ENCODE peak calls at places on chromosomes 7 and 10, in four cellular contexts. One of them, this sample, is unnamed.

GRCh38 chr7:118902600-118902999 is 678.1 kb downstream of the ANKRD7 start:
- DNase-seq in WTC11: no peak
- DNase-seq in HepG2: no peak
- DNase-seq in K562: no peak
- DNase-seq in this sample: no peak

GRCh38 chr10:79425074-79425532 is 20.3 kb downstream of the ZCCHC24 start:
- DNase-seq in WTC11: no peak
- DNase-seq in HepG2: no peak
- DNase-seq in K562: no peak
- DNase-seq in this sample: peak

GRCh38 chr10:13712799-13713581 is 126.2 kb downstream of the PRPF18 start:
- DNase-seq in WTC11: no peak
- DNase-seq in HepG2: no peak
- DNase-seq in K562: peak
- DNase-seq in this sample: no peak

GRCh38 chr10:86301971-86302370 is 64.6 kb downstream of the GRID1 start:
- DNase-seq in WTC11: no peak
- DNase-seq in HepG2: no peak
- DNase-seq in K562: no peak
- DNase-seq in this sample: no peak

GRCh38 chr10:73920084-73920483 is 9.2 kb downstream of the PLAU start:
- DNase-seq in WTC11: no peak
- DNase-seq in HepG2: no peak
- DNase-seq in K562: peak
- DNase-seq in this sample: peak

GRCh38 chr10:132451506-132452215 is 54.7 kb downstream of the PWWP2B start:
- DNase-seq in WTC11: no peak
- DNase-seq in HepG2: no peak
- DNase-seq in K562: no peak
- DNase-seq in this sample: no peak

GRCh38 chr7:12570529-12571461 is at the start of gene SCIN:
- DNase-seq in WTC11: peak
- DNase-seq in HepG2: no peak
- DNase-seq in K562: no peak
- DNase-seq in this sample: peak

GRCh38 chr7:21300692-21301091 is 127.2 kb upstream of the SP4 start:
- DNase-seq in WTC11: no peak
- DNase-seq in HepG2: peak
- DNase-seq in K562: peak
- DNase-seq in this sample: peak

GRCh38 chr10:86655173-86655540 is 810 bp downstream of the OPN4 start:
- DNase-seq in WTC11: no peak
- DNase-seq in HepG2: no peak
- DNase-seq in K562: no peak
- DNase-seq in this sample: peak

GRCh38 chr10:12333382-12334185 is 15.8 kb upstream of the CAMK1D start:
- DNase-seq in WTC11: no peak
- DNase-seq in HepG2: no peak
- DNase-seq in K562: no peak
- DNase-seq in this sample: peak
- TF ChIP-seq FOXJ3 in WTC11: no peak
- TF ChIP-seq FOXJ3 in HepG2: no peak
- TF ChIP-seq FOXJ3 in K562: no peak
- TF ChIP-seq FOXJ3 in this sample: no peak

GRCh38 chr7:140972876-140973829 is 41.6 kb downstream of the MRPS33 start:
- DNase-seq in WTC11: no peak
- DNase-seq in HepG2: peak
- DNase-seq in K562: no peak
- DNase-seq in this sample: no peak

GRCh38 chr7:140966561-140967234 is 42.0 kb upstream of the BRAF start:
- DNase-seq in WTC11: no peak
- DNase-seq in HepG2: no peak
- DNase-seq in K562: no peak
- DNase-seq in this sample: no peak

GRCh38 chr7:140977351-140978140 is 37.2 kb downstream of the MRPS33 start:
- DNase-seq in WTC11: no peak
- DNase-seq in HepG2: no peak
- DNase-seq in K562: no peak
- DNase-seq in this sample: no peak

GRCh38 chr7:140967438-140967837 is 42.7 kb upstream of the BRAF start:
- DNase-seq in WTC11: no peak
- DNase-seq in HepG2: no peak
- DNase-seq in K562: no peak
- DNase-seq in this sample: no peak

DNA sequence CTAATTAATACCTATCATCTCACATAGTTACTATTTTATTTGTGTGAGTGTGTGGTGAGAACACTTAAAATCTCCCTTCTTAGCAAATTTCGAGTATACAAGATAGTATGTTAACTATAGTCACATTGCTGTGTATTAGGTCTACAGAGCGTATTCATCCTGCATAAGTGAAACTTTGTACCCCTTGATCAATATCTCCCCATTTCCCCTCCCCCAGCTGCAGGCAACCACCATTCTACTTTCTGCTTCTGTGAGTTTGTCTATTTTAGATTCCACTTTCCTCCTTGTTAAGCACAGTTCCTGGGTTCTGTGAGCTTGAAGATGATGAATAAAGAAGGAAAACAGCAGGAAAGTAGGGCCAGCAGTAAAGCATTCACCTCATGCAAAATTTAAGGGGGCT is 42.4 kb downstream of the MRPS33 start:
- DNase-seq in WTC11: no peak
- DNase-seq in HepG2: no peak
- DNase-seq in K562: no peak
- DNase-seq in this sample: no peak
- TF ChIP-seq FOXJ3 in WTC11: no peak
- TF ChIP-seq FOXJ3 in HepG2: no peak
- TF ChIP-seq FOXJ3 in K562: no peak
- TF ChIP-seq FOXJ3 in this sample: no peak

DNA sequence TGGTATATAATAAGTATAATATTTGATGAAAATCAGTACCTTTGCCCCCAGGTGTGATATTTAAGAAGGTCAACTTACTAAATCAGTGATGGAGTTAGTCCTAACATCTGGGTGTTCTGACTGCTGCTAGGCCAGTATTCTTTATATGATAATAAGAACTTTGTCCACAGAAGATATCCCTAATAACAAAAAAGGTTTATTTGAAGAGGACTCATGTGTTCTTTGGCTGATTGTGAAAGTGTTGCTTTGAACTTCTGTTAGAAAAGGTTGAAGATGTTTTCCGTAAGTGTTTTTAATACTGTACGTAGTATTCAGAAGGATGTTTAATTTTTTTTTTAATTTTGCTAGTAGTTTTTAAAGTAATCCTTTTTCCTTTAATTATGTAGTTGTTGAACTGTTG is 10.2 kb downstream of the PTEN start:
- DNase-seq in WTC11: no peak
- DNase-seq in HepG2: no peak
- DNase-seq in K562: no peak
- DNase-seq in this sample: no peak
- TF ChIP-seq FOXJ3 in WTC11: no peak
- TF ChIP-seq FOXJ3 in HepG2: no peak
- TF ChIP-seq FOXJ3 in K562: no peak
- TF ChIP-seq FOXJ3 in this sample: no peak

DNA sequence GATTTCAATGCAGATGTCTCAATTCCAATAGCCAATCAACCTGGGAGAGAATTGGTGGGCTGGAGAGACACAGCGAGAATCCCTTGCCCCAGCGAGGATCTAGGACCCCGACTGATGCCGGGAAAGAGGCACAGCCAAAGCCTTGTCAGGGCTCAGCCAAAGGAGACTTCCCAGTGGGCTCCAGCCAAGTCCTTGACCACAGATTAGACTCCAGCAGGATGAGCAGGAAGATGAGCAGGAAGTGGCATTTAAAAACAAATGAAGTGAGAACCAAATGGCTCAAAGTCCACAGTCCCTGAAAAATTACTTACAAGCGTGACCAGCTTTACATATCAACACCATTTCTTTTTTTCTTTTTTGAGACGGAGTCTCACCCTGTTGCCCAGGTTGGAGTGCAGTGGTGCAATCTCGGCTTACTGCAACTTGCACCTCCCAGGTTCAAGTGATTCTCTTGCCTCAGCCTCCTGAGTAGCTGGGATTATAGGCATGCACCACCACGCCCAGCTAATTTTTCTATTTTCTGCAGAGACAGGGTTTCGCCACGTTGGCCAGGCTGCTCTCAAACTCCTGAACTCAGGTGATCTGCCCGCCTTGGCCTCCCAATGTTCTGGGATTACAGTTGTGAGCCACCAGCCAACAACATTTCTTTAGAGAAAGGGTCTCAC is 40.2 kb downstream of the CTBP2 start:
- DNase-seq in WTC11: no peak
- DNase-seq in HepG2: no peak
- DNase-seq in K562: no peak
- DNase-seq in this sample: no peak
- TF ChIP-seq FOXJ3 in WTC11: no peak
- TF ChIP-seq FOXJ3 in HepG2: no peak
- TF ChIP-seq FOXJ3 in K562: no peak
- TF ChIP-seq FOXJ3 in this sample: no peak

GRCh38 chr7:92631067-92631829 is 41.1 kb upstream of the FAM133B start:
- DNase-seq in WTC11: no peak
- DNase-seq in HepG2: no peak
- DNase-seq in K562: peak
- DNase-seq in this sample: no peak
- TF ChIP-seq FOXJ3 in WTC11: no peak
- TF ChIP-seq FOXJ3 in HepG2: no peak
- TF ChIP-seq FOXJ3 in K562: no peak
- TF ChIP-seq FOXJ3 in this sample: no peak

DNA sequence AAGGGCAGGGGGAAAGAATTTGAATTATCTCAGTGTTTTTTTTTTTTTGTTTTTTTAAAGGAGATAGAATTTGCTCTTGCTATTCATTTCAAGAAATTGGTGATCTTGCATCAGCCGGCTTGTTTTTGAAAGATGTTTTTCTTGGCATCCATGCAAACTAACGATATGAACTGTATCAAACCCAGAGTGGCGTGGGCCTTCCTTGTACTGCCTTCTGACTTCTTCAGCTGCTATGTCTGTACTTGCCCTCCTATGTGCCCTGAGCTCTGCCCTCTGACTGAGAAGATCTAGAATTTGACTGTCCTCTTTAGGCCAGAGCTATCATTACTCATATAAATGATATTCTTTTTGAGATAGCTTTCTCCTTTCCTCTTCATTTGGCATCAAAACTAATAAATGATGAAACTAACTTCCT is 183.1 kb downstream of the EXOC4 start:
- DNase-seq in WTC11: no peak
- DNase-seq in HepG2: no peak
- DNase-seq in K562: no peak
- DNase-seq in this sample: no peak
- TF ChIP-seq FOXJ3 in WTC11: no peak
- TF ChIP-seq FOXJ3 in HepG2: no peak
- TF ChIP-seq FOXJ3 in K562: no peak
- TF ChIP-seq FOXJ3 in this sample: no peak

DNA sequence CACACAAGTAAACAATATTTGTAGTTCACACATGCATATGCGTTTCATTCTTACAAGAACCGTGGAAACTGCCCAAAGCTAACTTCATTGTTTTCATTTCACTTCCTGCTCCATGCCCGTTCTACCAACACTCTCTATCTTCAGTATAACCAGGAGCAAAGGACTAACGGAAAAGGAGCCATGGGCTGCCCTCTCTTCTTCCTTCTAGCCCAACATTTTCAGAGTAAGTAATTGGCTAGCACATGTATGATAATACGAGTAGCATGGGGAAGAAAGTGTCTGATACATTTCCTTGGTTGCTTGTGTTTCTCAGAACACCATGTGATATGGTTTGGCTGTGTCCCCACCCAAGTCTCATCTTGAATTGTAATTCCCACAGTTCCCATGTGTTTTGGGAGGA is 38.8 kb downstream of the ZNF783 start:
- DNase-seq in WTC11: no peak
- DNase-seq in HepG2: no peak
- DNase-seq in K562: no peak
- DNase-seq in this sample: no peak
- TF ChIP-seq FOXJ3 in WTC11: no peak
- TF ChIP-seq FOXJ3 in HepG2: no peak
- TF ChIP-seq FOXJ3 in K562: no peak
- TF ChIP-seq FOXJ3 in this sample: no peak

DNA sequence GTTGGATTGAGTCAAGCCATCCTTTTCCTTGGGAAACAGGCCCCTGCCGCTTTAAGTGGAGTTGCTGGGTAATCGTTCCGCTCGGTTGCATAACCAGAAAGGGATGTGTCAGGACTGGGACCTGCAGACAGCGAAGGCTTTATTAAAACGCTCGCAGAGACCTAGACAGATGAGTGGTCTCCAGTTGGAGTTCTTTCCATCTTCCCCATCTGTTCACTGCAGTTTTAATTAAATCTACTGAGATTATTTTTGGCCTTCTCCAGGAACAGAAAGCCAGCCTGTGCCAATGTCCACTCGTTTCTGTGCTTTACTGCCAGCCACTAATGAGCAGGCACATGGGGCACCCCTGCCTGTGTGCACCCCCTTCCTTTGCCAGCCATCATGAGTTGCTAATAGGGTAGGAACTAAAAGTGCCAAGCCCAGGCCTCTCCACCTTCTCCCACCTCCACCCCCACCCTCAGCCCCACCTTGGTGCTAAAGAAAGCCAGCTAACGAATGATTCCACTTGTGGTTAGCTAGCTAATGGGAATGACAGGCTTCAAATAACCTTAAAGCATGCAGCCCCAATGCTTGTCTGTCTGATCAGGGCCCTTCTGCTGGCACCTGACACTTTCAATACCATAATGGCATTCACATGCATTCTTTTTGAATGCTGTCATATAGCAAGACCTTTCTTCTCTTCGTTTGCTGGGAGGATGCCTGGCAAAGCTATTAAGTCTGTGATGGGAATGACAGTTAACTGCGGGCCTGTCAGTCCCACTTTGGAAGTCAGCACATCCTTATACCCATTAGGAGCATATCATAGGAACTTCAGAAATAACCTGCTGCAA is 556.8 kb upstream of the GALNT17 start:
- DNase-seq in WTC11: no peak
- DNase-seq in HepG2: no peak
- DNase-seq in K562: no peak
- DNase-seq in this sample: peak
- TF ChIP-seq FOXJ3 in WTC11: no peak
- TF ChIP-seq FOXJ3 in HepG2: no peak
- TF ChIP-seq FOXJ3 in K562: no peak
- TF ChIP-seq FOXJ3 in this sample: peak